ENCODE peak calls at places on chromosome 5, in four cellular contexts. B is HCT116, W is left ventricle myocardium inferior, D is OCI-LY7. H is an unnamed sample.

GRCh38 chr5:154603978-154604679 is 126.1 kb upstream of the HAND1 start:
- DNase-seq in B (no peak), W (peak; percentile 29), D (no peak), H (no peak)

GRCh38 chr5:178077751-178078150 is 35.6 kb upstream of the N4BP3 start:
- DNase-seq in B (no peak), W (no peak), D (no peak), H (no peak)

GRCh38 chr5:176133289-176133870 is 104.8 kb upstream of the SIMC1 start:
- DNase-seq in B (no peak), W (no peak), D (no peak), H (peak; percentile 17)

GRCh38 chr5:139740993-139741672 is 54.5 kb upstream of the PSD2 start:
- DNase-seq in B (no peak), W (no peak), D (no peak), H (no peak)

GRCh38 chr5:54643679-54644078 is 126.1 kb downstream of the SNX18 start:
- DNase-seq in B (peak; percentile 8), W (no peak), D (no peak), H (no peak)

GRCh38 chr5:143024227-143024920 is 254.2 kb downstream of the ARHGAP26 start:
- DNase-seq in B (no peak), W (no peak), D (no peak), H (no peak)

GRCh38 chr5:15904894-15905805 is 274.4 kb downstream of the MARCHF11 start:
- DNase-seq in B (no peak), W (no peak), D (no peak), H (no peak)

GRCh38 chr5:169416583-169417196 is 115.8 kb upstream of the SLIT3 start:
- DNase-seq in B (no peak), W (peak; percentile 75), D (no peak), H (no peak)

GRCh38 chr5:38515648-38516047 is 40.8 kb downstream of the LIFR start:
- DNase-seq in B (peak; percentile 4), W (no peak), D (no peak), H (peak; percentile 67)

GRCh38 chr5:79436224-79436623 is 77.7 kb downstream of the HOMER1 start:
- DNase-seq in B (no peak), W (no peak), D (no peak), H (no peak)

GRCh38 chr5:9774472-9775079 is 144.4 kb upstream of the TAS2R1 start:
- DNase-seq in B (no peak), W (no peak), D (no peak), H (no peak)

GRCh38 chr5:92332039-92332438 is 948.9 kb upstream of the ARRDC3 start:
- DNase-seq in B (no peak), W (no peak), D (no peak), H (no peak)

GRCh38 chr5:115415143-115415491 is 118.7 kb upstream of the CCDC112 start:
- DNase-seq in B (peak; percentile 78), W (peak; percentile 32), D (no peak), H (no peak)

GRCh38 chr5:160054831-160055230 is 45.9 kb downstream of the TTC1 start:
- DNase-seq in B (no peak), W (no peak), D (no peak), H (no peak)

GRCh38 chr5:23476580-23476979 is 30.8 kb upstream of the PRDM9 start:
- DNase-seq in B (no peak), W (no peak), D (no peak), H (no peak)

GRCh38 chr5:71589903-71590302 is 2.8 kb downstream of the MCCC2 start:
- DNase-seq in B (no peak), W (no peak), D (no peak), H (no peak)

GRCh38 chr5:1213508-1214162 is 11.5 kb upstream of the SLC6A18 start:
- DNase-seq in B (no peak), W (no peak), D (no peak), H (no peak)

GRCh38 chr5:78275998-78276543 is 18.4 kb downstream of the AP3B1 start:
- DNase-seq in B (no peak), W (no peak), D (no peak), H (no peak)

GRCh38 chr5:137191179-137191578 is 307.9 kb downstream of the SPOCK1 start:
- DNase-seq in B (no peak), W (no peak), D (no peak), H (no peak)

GRCh38 chr5:31614147-31615030 is 24.5 kb upstream of the PDZD2 start:
- DNase-seq in B (no peak), W (no peak), D (no peak), H (no peak)

DNA sequence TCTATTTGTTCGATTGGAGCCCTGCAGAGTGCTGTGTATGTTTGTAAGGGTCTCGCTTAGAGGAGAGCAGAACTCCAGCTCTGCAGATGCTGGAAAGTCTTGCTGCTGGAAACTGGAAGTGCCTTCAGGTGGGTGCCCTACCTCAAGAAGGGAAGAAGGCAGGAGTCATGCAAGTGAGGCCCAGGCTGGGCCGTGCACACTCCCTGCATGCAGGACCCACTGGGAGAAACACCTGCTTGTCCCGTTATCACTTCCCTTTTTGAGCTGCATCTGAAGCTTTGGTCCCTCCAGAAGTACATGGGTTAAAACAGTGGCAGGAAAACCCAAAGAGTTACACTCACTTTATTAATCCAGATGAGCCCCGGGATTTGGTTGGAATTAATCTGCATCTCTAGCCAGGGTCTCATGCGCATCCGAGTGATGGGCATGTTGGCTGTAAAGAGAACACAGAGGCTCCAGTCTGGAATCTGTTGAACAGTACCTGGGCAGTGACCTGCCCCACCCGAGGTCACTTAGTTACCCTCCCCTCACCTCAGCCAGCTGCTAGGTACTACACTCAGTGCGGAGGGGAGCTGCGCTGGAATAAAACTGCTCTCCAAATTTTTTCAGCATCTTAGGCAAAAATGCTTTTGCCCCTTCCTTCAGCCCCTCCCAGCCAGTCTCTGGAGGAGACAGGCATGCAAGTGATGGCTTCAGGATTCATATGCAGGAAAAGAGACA is 1.4 kb downstream of the IRF1 start:
- DNase-seq in B (no peak), W (no peak), D (peak; percentile 58), H (no peak)
- H3K4me1 ChIP-seq in B (peaks cover 13% of the 10 kb centered on the region), W (peaks cover 82% of the 10 kb centered on the region), D (peaks cover 44% of the 10 kb centered on the region), H (peaks cover 23% of the 10 kb centered on the region)

GRCh38 chr5:28014779-28015178 is 976.4 kb upstream of the CDH9 start:
- DNase-seq in B (peak; percentile 3), W (no peak), D (peak; percentile 26), H (peak; percentile 57)
- H3K4me3 ChIP-seq in B (no peak overlapping the region), W (no peak overlapping the region), D (no peak overlapping the region), H (no peak overlapping the region)

GRCh38 chr5:103264529-103264928 is 6.0 kb downstream of the MACIR start:
- DNase-seq in B (no peak), W (no peak), D (no peak), H (no peak)
- H3K4me1 ChIP-seq in B (no peaks in the 10 kb centered on the region), W (peaks cover 38% of the 10 kb centered on the region), D (peaks cover 13% of the 10 kb centered on the region), H (peaks cover 18% of the 10 kb centered on the region)

DNA sequence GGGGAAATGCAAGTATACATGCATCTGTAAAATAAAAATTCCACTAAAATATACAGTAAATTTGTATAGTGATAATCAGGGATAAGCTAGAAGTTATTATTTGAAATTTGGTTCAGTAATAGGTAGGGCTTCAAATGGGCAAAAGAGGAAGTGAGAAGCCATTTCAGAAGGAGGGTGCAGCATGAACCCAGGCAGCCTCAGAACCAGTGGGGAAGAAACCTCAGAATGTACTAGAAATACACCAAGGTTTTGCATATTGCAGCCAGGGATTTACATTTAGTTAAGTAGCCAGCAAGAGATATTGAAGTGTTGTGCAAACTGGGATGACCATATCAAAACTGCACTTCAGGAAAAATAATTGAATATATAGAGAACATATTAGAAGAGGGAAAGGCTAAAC is 335.9 kb downstream of the ZNF608 start:
- DNase-seq in B (no peak), W (no peak), D (peak; percentile 73), H (no peak)
- H3K4me3 ChIP-seq in B (no peak overlapping the region), W (no peak overlapping the region), D (peak overlapping the region; percentile 10), H (no peak overlapping the region)

GRCh38 chr5:151191661-151192060 is 32.2 kb downstream of the CCDC69 start:
- DNase-seq in B (no peak), W (no peak), D (no peak), H (no peak)
- H3K4me1 ChIP-seq in B (no peaks in the 10 kb centered on the region), W (peaks cover 9% of the 10 kb centered on the region), D (peaks cover 29% of the 10 kb centered on the region), H (peaks cover 4% of the 10 kb centered on the region)

H was measured in testis.